ENCODE peak calls at places on chromosomes 1 and 21, in four cellular contexts. D is GM12891, C is prostate gland, Y is stomach. A is an unnamed sample.

GRCh38 chr1:198966519-198966918 is 327.7 kb downstream of the PTPRC start:
- DNase-seq in D (no peak), C (no peak), Y (no peak), A (no peak)

GRCh38 chr1:161119379-161120061 is 1.6 kb downstream of the NIT1 start:
- DNase-seq in Y (no peak), C (no peak), D (peak), A (no peak)

GRCh38 chr21:29022141-29022540 is 2.3 kb upstream of the USP16 start:
- DNase-seq in C (no peak), Y (no peak), D (no peak), A (no peak)

GRCh38 chr1:108016451-108016920 is 51.5 kb upstream of the VAV3 start:
- DNase-seq in Y (no peak), C (no peak), D (no peak), A (no peak)

GRCh38 chr1:182855886-182856285 is 16.7 kb downstream of the DHX9 start:
- DNase-seq in D (no peak), Y (no peak), C (no peak), A (no peak)

GRCh38 chr1:234755449-234755863 is 145.5 kb upstream of the IRF2BP2 start:
- DNase-seq in D (no peak), C (peak), Y (peak), A (peak)

GRCh38 chr1:157994081-157994581 is 686 bp downstream of the KIRREL1 start:
- DNase-seq in Y (no peak), C (no peak), D (no peak), A (no peak)

GRCh38 chr1:119959836-119960235 is 63.5 kb upstream of the ADAM30 start:
- DNase-seq in D (no peak), C (no peak), Y (no peak), A (no peak)

GRCh38 chr1:178539291-178539690 is 26.4 kb downstream of the TEX35 start:
- DNase-seq in C (no peak), D (no peak), Y (no peak), A (no peak)

GRCh38 chr1:169060906-169061683 is 45.4 kb upstream of the ATP1B1 start:
- DNase-seq in C (no peak), D (no peak), Y (no peak), A (no peak)

GRCh38 chr21:33171584-33172169 is 58.1 kb upstream of the IFNAR2 start:
- DNase-seq in C (no peak), Y (no peak), D (no peak), A (no peak)

GRCh38 chr1:111963985-111964738 is 25.3 kb downstream of the KCND3 start:
- DNase-seq in Y (no peak), C (no peak), D (no peak), A (no peak)

GRCh38 chr1:61081637-61082335 is 575 bp upstream of the NFIA start:
- DNase-seq in Y (peak), C (no peak), D (no peak), A (peak)

GRCh38 chr1:62676606-62677356 is 11.4 kb downstream of the DOCK7 start:
- DNase-seq in D (no peak), Y (no peak), C (no peak), A (no peak)

GRCh38 chr1:230368871-230369270 is 57.3 kb downstream of the PGBD5 start:
- DNase-seq in C (no peak), D (no peak), Y (no peak), A (no peak)

GRCh38 chr1:8078176-8078671 is 52.1 kb upstream of the ERRFI1 start:
- DNase-seq in D (no peak), Y (no peak), C (peak), A (no peak)

GRCh38 chr1:229383188-229383587 is 40.3 kb upstream of the CCSAP start:
- DNase-seq in C (no peak), Y (no peak), D (no peak), A (no peak)

GRCh38 chr1:61013189-61013952 is 69.0 kb upstream of the NFIA start:
- DNase-seq in Y (no peak), D (no peak), C (no peak), A (no peak)

GRCh38 chr1:176656257-176656995 is 193.5 kb downstream of the PAPPA2 start:
- DNase-seq in D (no peak), Y (no peak), C (no peak), A (no peak)

GRCh38 chr21:19523066-19523465 is 1119.5 kb upstream of the TMPRSS15 start:
- DNase-seq in C (no peak), D (no peak), Y (no peak), A (no peak)

GRCh38 chr1:63617450-63617849 is 24.2 kb downstream of the PGM1 start:
- DNase-seq in Y (no peak), D (no peak), C (no peak), A (no peak)

GRCh38 chr1:103937763-103938357 is 188.2 kb downstream of the AMY1C start:
- DNase-seq in C (no peak), D (no peak), Y (no peak), A (no peak)

GRCh38 chr1:161367684-161368398 is at the start of gene CFAP126:
- DNase-seq in D (peak), Y (peak), C (peak), A (peak)

GRCh38 chr1:13830616-13831280 is 130.8 kb downstream of the PRDM2 start:
- DNase-seq in C (no peak), Y (no peak), D (no peak), A (no peak)

GRCh38 chr1:229553621-229554120 is 4.8 kb downstream of the ABCB10 start:
- DNase-seq in D (no peak), C (no peak), Y (no peak), A (no peak)

GRCh38 chr1:42739753-42740700 is at the start of gene CLDN19:
- DNase-seq in Y (no peak), C (no peak), D (no peak), A (no peak)

GRCh38 chr1:101181930-101182329 is 54.9 kb upstream of the S1PR1 start:
- DNase-seq in C (no peak), Y (no peak), D (no peak), A (no peak)

GRCh38 chr1:167110586-167110985 is 16.7 kb downstream of the STYXL2 start:
- DNase-seq in Y (no peak), C (no peak), D (no peak), A (no peak)

GRCh38 chr1:27583479-27583878 is 20.5 kb downstream of the AHDC1 start:
- DNase-seq in D (no peak), Y (no peak), C (no peak), A (no peak)

GRCh38 chr1:200432586-200432985 is 22.8 kb upstream of the ZNF281 start:
- DNase-seq in Y (no peak), D (no peak), C (no peak), A (no peak)

GRCh38 chr1:6220236-6220635 is 14.3 kb downstream of the RNF207 start:
- DNase-seq in D (no peak), C (no peak), Y (no peak), A (no peak)
- TF ChIP-seq POLR2AphosphoS5 in D (no peak), C (peak), Y (no peak), A (peak)

GRCh38 chr1:16236495-16237342 is at the start of gene CPLANE2:
- DNase-seq in C (peak), D (peak), Y (peak), A (peak)
- TF ChIP-seq POLR2A in C (peak), D (no peak), Y (peak), A (peak)

GRCh38 chr1:110209715-110210603 is at the start of gene KCNC4:
- DNase-seq in C (peak), D (peak), Y (peak), A (peak)
- TF ChIP-seq POLR2AphosphoS5 in C (no peak), D (no peak), Y (peak), A (peak)

GRCh38 chr1:180152588-180152987 is 2.1 kb upstream of the QSOX1 start:
- DNase-seq in D (no peak), C (no peak), Y (no peak), A (no peak)

GRCh38 chr1:180153032-180153431 is 1.6 kb upstream of the QSOX1 start:
- DNase-seq in C (no peak), D (no peak), Y (no peak), A (no peak)

GRCh38 chr1:180155202-180155682 is 573 bp downstream of the QSOX1 start:
- DNase-seq in D (no peak), Y (no peak), C (no peak), A (no peak)

GRCh38 chr1:180154325-180155201 is at the start of gene QSOX1:
- DNase-seq in Y (peak), D (peak), C (peak), A (peak)

GRCh38 chr1:180154003-180154324 is 705 bp upstream of the QSOX1 start:
- DNase-seq in D (no peak), C (no peak), Y (no peak), A (no peak)
- TF ChIP-seq POLR2A in D (no peak), C (no peak), Y (no peak), A (no peak)

GRCh38 chr21:34808569-34809204 is 139.9 kb downstream of the CLIC6 start:
- DNase-seq in Y (no peak), D (no peak), C (no peak), A (no peak)

GRCh38 chr21:34807146-34807880 is 138.5 kb downstream of the CLIC6 start:
- DNase-seq in D (no peak), Y (no peak), C (no peak), A (no peak)

GRCh38 chr21:34806423-34806822 is 137.6 kb downstream of the CLIC6 start:
- DNase-seq in C (no peak), Y (no peak), D (no peak), A (no peak)

GRCh38 chr21:34809822-34810221 is 141.0 kb downstream of the CLIC6 start:
- DNase-seq in C (no peak), D (no peak), Y (no peak), A (no peak)

GRCh38 chr21:34807881-34808568 is 139.2 kb downstream of the CLIC6 start:
- DNase-seq in C (no peak), Y (peak), D (no peak), A (no peak)
- TF ChIP-seq POLR2AphosphoS5 in C (no peak), Y (no peak), D (no peak), A (peak)